ENCODE peak calls at places on chromosomes 3 and 15, in six cellular contexts. One of them, this sample, is unnamed. For H3K9me3, the result is how much of the 10 kb centered on the place peaks cover.

GRCh38 chr3:10169000-10169496 is 4.3 kb downstream of the IRAK2 start:
- DNase-seq in IMR-90: no peak
- DNase-seq in body of pancreas: no peak
- DNase-seq in effector memory CD4-positive, alpha-beta T cell: no peak
- DNase-seq in CD8-positive, alpha-beta T cell: no peak
- DNase-seq in colonic mucosa: no peak
- DNase-seq in this sample: no peak

GRCh38 chr3:170759511-170760173 is 110.4 kb downstream of the RPL22L1 start:
- DNase-seq in effector memory CD4-positive, alpha-beta T cell: no peak
- DNase-seq in IMR-90: no peak
- DNase-seq in CD8-positive, alpha-beta T cell: no peak
- DNase-seq in colonic mucosa: no peak
- DNase-seq in body of pancreas: peak
- DNase-seq in this sample: no peak

GRCh38 chr3:68953781-68954444 is 21.6 kb upstream of the TAFA4 start:
- DNase-seq in body of pancreas: no peak
- DNase-seq in colonic mucosa: no peak
- DNase-seq in CD8-positive, alpha-beta T cell: no peak
- DNase-seq in effector memory CD4-positive, alpha-beta T cell: no peak
- DNase-seq in IMR-90: no peak
- DNase-seq in this sample: no peak

GRCh38 chr3:159839561-159840379 is 148.9 kb upstream of the IL12A start:
- DNase-seq in colonic mucosa: no peak
- DNase-seq in IMR-90: no peak
- DNase-seq in body of pancreas: no peak
- DNase-seq in effector memory CD4-positive, alpha-beta T cell: no peak
- DNase-seq in CD8-positive, alpha-beta T cell: no peak
- DNase-seq in this sample: no peak

GRCh38 chr15:85849946-85850345 is 55.2 kb upstream of the KLHL25 start:
- DNase-seq in body of pancreas: no peak
- DNase-seq in CD8-positive, alpha-beta T cell: no peak
- DNase-seq in IMR-90: no peak
- DNase-seq in effector memory CD4-positive, alpha-beta T cell: no peak
- DNase-seq in colonic mucosa: no peak
- DNase-seq in this sample: no peak

GRCh38 chr3:27145719-27146118 is 223.5 kb downstream of the NEK10 start:
- DNase-seq in CD8-positive, alpha-beta T cell: no peak
- DNase-seq in body of pancreas: no peak
- DNase-seq in colonic mucosa: no peak
- DNase-seq in effector memory CD4-positive, alpha-beta T cell: no peak
- DNase-seq in IMR-90: no peak
- DNase-seq in this sample: no peak

GRCh38 chr3:189863031-189863430 is 231.8 kb downstream of the TP63 start:
- DNase-seq in effector memory CD4-positive, alpha-beta T cell: no peak
- DNase-seq in IMR-90: no peak
- DNase-seq in body of pancreas: no peak
- DNase-seq in colonic mucosa: no peak
- DNase-seq in CD8-positive, alpha-beta T cell: no peak
- DNase-seq in this sample: no peak

GRCh38 chr3:184361532-184361931 is at the start of the genes CLCN2 and POLR2H:
- DNase-seq in body of pancreas: peak
- DNase-seq in colonic mucosa: peak
- DNase-seq in CD8-positive, alpha-beta T cell: no peak
- DNase-seq in IMR-90: peak
- DNase-seq in effector memory CD4-positive, alpha-beta T cell: peak
- DNase-seq in this sample: peak

GRCh38 chr3:138646527-138646926 is 38.0 kb downstream of the FAIM start:
- DNase-seq in colonic mucosa: no peak
- DNase-seq in CD8-positive, alpha-beta T cell: no peak
- DNase-seq in effector memory CD4-positive, alpha-beta T cell: no peak
- DNase-seq in IMR-90: no peak
- DNase-seq in body of pancreas: no peak
- DNase-seq in this sample: no peak
- H3K9me3 ChIP-seq in colonic mucosa: under half
- H3K9me3 ChIP-seq in CD8-positive, alpha-beta T cell: under half
- H3K9me3 ChIP-seq in effector memory CD4-positive, alpha-beta T cell: under half
- H3K9me3 ChIP-seq in IMR-90: under half
- H3K9me3 ChIP-seq in body of pancreas: under half
- H3K9me3 ChIP-seq in this sample: under half

GRCh38 chr3:8279476-8279875 is 222.1 kb upstream of the LMCD1 start:
- DNase-seq in colonic mucosa: no peak
- DNase-seq in body of pancreas: no peak
- DNase-seq in IMR-90: no peak
- DNase-seq in effector memory CD4-positive, alpha-beta T cell: no peak
- DNase-seq in CD8-positive, alpha-beta T cell: no peak
- DNase-seq in this sample: no peak

GRCh38 chr3:8282541-8283165 is 219.0 kb upstream of the LMCD1 start:
- DNase-seq in body of pancreas: no peak
- DNase-seq in IMR-90: no peak
- DNase-seq in effector memory CD4-positive, alpha-beta T cell: no peak
- DNase-seq in CD8-positive, alpha-beta T cell: no peak
- DNase-seq in colonic mucosa: no peak
- DNase-seq in this sample: no peak

GRCh38 chr3:8280161-8280560 is 221.5 kb upstream of the LMCD1 start:
- DNase-seq in effector memory CD4-positive, alpha-beta T cell: no peak
- DNase-seq in IMR-90: no peak
- DNase-seq in colonic mucosa: no peak
- DNase-seq in CD8-positive, alpha-beta T cell: no peak
- DNase-seq in body of pancreas: no peak
- DNase-seq in this sample: no peak

GRCh38 chr3:8286749-8287148 is 214.9 kb upstream of the LMCD1 start:
- DNase-seq in CD8-positive, alpha-beta T cell: no peak
- DNase-seq in body of pancreas: no peak
- DNase-seq in colonic mucosa: no peak
- DNase-seq in IMR-90: no peak
- DNase-seq in effector memory CD4-positive, alpha-beta T cell: no peak
- DNase-seq in this sample: no peak

GRCh38 chr3:8283180-8283579 is 218.4 kb upstream of the LMCD1 start:
- DNase-seq in colonic mucosa: no peak
- DNase-seq in effector memory CD4-positive, alpha-beta T cell: no peak
- DNase-seq in IMR-90: no peak
- DNase-seq in body of pancreas: no peak
- DNase-seq in CD8-positive, alpha-beta T cell: no peak
- DNase-seq in this sample: no peak
- H3K9me3 ChIP-seq in colonic mucosa: under half
- H3K9me3 ChIP-seq in effector memory CD4-positive, alpha-beta T cell: under half
- H3K9me3 ChIP-seq in IMR-90: under half
- H3K9me3 ChIP-seq in body of pancreas: under half
- H3K9me3 ChIP-seq in CD8-positive, alpha-beta T cell: under half
- H3K9me3 ChIP-seq in this sample: under half

GRCh38 chr15:23567921-23568320 is 2.4 kb downstream of the MKRN3 start:
- DNase-seq in colonic mucosa: no peak
- DNase-seq in IMR-90: no peak
- DNase-seq in CD8-positive, alpha-beta T cell: no peak
- DNase-seq in effector memory CD4-positive, alpha-beta T cell: no peak
- DNase-seq in body of pancreas: no peak
- DNase-seq in this sample: no peak

GRCh38 chr15:23566070-23567050 is 886 bp downstream of the MKRN3 start:
- DNase-seq in colonic mucosa: no peak
- DNase-seq in effector memory CD4-positive, alpha-beta T cell: no peak
- DNase-seq in body of pancreas: no peak
- DNase-seq in CD8-positive, alpha-beta T cell: no peak
- DNase-seq in IMR-90: no peak
- DNase-seq in this sample: peak

GRCh38 chr15:23570466-23570865 is 5.0 kb downstream of the MKRN3 start:
- DNase-seq in body of pancreas: no peak
- DNase-seq in colonic mucosa: no peak
- DNase-seq in CD8-positive, alpha-beta T cell: no peak
- DNase-seq in effector memory CD4-positive, alpha-beta T cell: no peak
- DNase-seq in IMR-90: no peak
- DNase-seq in this sample: no peak

GRCh38 chr15:23572844-23573243 is 7.4 kb downstream of the MKRN3 start:
- DNase-seq in IMR-90: no peak
- DNase-seq in colonic mucosa: no peak
- DNase-seq in effector memory CD4-positive, alpha-beta T cell: no peak
- DNase-seq in CD8-positive, alpha-beta T cell: no peak
- DNase-seq in body of pancreas: no peak
- DNase-seq in this sample: no peak

DNA sequence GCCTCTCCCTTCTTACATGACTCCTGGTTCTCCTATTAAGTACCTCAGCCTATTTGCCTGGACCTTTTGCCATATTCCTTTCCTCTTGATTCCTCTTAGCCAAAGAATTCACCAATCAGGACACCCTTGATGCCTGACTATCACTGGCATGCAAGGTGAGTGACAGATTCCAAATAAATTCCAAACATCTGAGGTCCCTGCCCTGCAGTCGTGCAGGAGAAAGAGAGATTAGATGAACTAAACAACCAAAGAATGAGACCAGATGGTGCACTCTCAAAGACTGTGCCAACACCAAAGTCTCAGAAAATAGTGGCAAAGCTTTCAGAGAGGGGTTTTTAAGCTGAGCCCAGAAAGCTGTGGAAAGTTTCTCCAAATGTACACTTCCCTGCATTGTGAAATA is 4.0 kb downstream of the MKRN3 start:
- DNase-seq in body of pancreas: no peak
- DNase-seq in IMR-90: no peak
- DNase-seq in colonic mucosa: no peak
- DNase-seq in CD8-positive, alpha-beta T cell: no peak
- DNase-seq in effector memory CD4-positive, alpha-beta T cell: no peak
- DNase-seq in this sample: no peak
- H3K9me3 ChIP-seq in body of pancreas: under half
- H3K9me3 ChIP-seq in IMR-90: under half
- H3K9me3 ChIP-seq in colonic mucosa: under half
- H3K9me3 ChIP-seq in CD8-positive, alpha-beta T cell: under half
- H3K9me3 ChIP-seq in effector memory CD4-positive, alpha-beta T cell: under half
- H3K9me3 ChIP-seq in this sample: under half

GRCh38 chr3:43014990-43015389 is 35.9 kb downstream of the GASK1A start:
- DNase-seq in IMR-90: no peak
- DNase-seq in effector memory CD4-positive, alpha-beta T cell: no peak
- DNase-seq in colonic mucosa: no peak
- DNase-seq in body of pancreas: no peak
- DNase-seq in CD8-positive, alpha-beta T cell: no peak
- DNase-seq in this sample: no peak

GRCh38 chr3:43012189-43012588 is 33.1 kb downstream of the GASK1A start:
- DNase-seq in CD8-positive, alpha-beta T cell: no peak
- DNase-seq in body of pancreas: no peak
- DNase-seq in colonic mucosa: no peak
- DNase-seq in IMR-90: no peak
- DNase-seq in effector memory CD4-positive, alpha-beta T cell: no peak
- DNase-seq in this sample: no peak

GRCh38 chr3:43013256-43013655 is 34.1 kb downstream of the GASK1A start:
- DNase-seq in IMR-90: no peak
- DNase-seq in colonic mucosa: no peak
- DNase-seq in body of pancreas: no peak
- DNase-seq in CD8-positive, alpha-beta T cell: no peak
- DNase-seq in effector memory CD4-positive, alpha-beta T cell: no peak
- DNase-seq in this sample: no peak

GRCh38 chr3:43014216-43014615 is 35.1 kb downstream of the GASK1A start:
- DNase-seq in IMR-90: no peak
- DNase-seq in body of pancreas: no peak
- DNase-seq in colonic mucosa: no peak
- DNase-seq in CD8-positive, alpha-beta T cell: no peak
- DNase-seq in effector memory CD4-positive, alpha-beta T cell: no peak
- DNase-seq in this sample: no peak

DNA sequence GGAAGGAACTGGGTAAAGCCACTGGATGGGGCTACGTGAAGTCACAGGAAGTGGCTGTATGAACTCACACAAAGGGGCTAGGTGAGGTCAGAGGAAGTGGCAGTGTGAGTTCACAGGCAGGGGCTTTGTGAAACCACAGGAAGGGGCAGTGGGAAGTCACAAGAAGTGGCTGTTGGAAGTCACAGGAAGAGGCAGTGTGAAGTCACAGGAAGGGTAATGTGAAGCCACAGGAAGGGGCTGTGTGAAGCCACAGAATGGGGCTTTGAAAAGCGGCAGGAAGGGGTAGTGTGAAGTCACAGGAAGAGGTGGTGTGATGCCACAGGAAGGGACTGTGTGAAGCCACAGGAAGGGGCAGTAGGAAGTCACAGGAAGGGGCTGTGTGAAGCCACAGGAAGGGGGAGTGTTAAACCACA is 34.6 kb downstream of the GASK1A start:
- DNase-seq in IMR-90: no peak
- DNase-seq in CD8-positive, alpha-beta T cell: no peak
- DNase-seq in body of pancreas: no peak
- DNase-seq in effector memory CD4-positive, alpha-beta T cell: no peak
- DNase-seq in colonic mucosa: no peak
- DNase-seq in this sample: no peak
- H3K9me3 ChIP-seq in IMR-90: under half
- H3K9me3 ChIP-seq in CD8-positive, alpha-beta T cell: half or more
- H3K9me3 ChIP-seq in body of pancreas: under half
- H3K9me3 ChIP-seq in effector memory CD4-positive, alpha-beta T cell: under half
- H3K9me3 ChIP-seq in colonic mucosa: under half
- H3K9me3 ChIP-seq in this sample: under half

DNA sequence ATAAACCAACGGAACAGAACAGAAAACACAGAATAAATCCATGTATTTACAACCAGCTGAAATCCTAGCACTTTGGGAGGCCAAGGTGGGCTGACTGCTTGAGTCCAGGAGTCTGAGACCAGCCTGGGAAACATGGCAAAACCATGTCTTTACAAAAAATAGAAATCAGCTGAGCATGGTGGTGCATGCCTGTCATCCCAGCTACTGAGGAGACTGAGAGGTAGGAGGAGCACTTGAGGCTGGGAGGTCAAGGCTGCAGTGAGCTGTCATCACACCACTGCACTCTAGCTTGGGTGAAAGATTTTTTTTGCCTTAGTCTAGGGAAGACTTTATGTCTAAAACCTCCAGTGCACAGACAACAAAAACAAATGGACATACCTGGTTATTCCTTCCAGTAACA is 120.7 kb downstream of the STT3B start:
- DNase-seq in CD8-positive, alpha-beta T cell: no peak
- DNase-seq in colonic mucosa: no peak
- DNase-seq in IMR-90: no peak
- DNase-seq in body of pancreas: no peak
- DNase-seq in effector memory CD4-positive, alpha-beta T cell: no peak
- DNase-seq in this sample: no peak
- H3K9me3 ChIP-seq in CD8-positive, alpha-beta T cell: half or more
- H3K9me3 ChIP-seq in colonic mucosa: under half
- H3K9me3 ChIP-seq in IMR-90: under half
- H3K9me3 ChIP-seq in body of pancreas: under half
- H3K9me3 ChIP-seq in effector memory CD4-positive, alpha-beta T cell: half or more
- H3K9me3 ChIP-seq in this sample: under half

DNA sequence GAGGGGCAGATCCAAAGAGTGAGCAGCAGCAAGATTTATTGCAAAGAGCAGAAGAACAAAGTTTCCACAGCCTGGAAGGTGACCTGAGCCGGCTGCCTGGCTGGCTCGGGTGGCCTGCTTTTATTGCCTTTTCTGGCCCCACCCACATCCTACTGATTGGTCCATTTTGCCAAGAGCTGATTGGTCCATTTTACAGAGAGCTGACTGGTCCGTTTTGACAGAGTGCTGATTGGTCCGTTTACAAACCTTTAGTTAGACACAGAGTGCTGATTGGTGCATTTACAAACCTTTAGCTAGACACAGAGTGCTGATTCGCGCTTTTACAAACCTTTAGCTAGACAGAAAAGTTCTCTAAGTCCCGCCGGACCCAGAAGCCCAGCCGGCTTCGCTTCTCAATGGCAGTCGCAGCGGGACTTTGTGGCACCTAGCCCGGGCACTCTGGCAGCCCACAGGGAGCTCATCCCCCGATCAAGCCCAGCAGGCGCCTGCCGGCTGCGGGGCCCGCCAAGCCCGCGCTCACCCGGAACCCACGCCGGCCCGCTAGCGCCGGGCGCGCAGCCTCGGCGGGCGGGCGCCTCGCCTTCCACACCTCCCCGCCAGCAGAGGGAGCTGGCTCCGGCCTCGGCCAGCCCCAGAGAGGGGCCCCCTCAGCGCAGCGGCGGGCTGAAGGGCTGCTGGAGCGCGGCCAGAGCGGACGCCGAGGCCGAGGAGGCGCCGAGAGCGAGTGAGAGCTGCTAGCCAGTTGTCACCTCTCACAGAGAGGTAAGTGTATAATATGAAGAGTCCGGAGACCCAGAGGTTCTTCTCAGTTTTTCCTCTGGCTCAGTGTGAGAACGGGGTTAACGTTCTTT is 339.2 kb downstream of the CHL1 start:
- DNase-seq in IMR-90: peak
- DNase-seq in effector memory CD4-positive, alpha-beta T cell: no peak
- DNase-seq in body of pancreas: peak
- DNase-seq in CD8-positive, alpha-beta T cell: no peak
- DNase-seq in colonic mucosa: peak
- DNase-seq in this sample: no peak
- H3K9me3 ChIP-seq in IMR-90: under half
- H3K9me3 ChIP-seq in effector memory CD4-positive, alpha-beta T cell: under half
- H3K9me3 ChIP-seq in body of pancreas: under half
- H3K9me3 ChIP-seq in CD8-positive, alpha-beta T cell: under half
- H3K9me3 ChIP-seq in colonic mucosa: under half
- H3K9me3 ChIP-seq in this sample: under half